ENCODE peak calls at places on chromosome 12, in seven cellular contexts. O is H9, I is IMR-90, B is mesendoderm, G is mesenchymal stem cell, J is H1, R is trophoblast cell. N is an unnamed sample.

GRCh38 chr12:68400231-68400829 is 68.2 kb upstream of the MDM1 start:
- DNase-seq in I (no peak), J (no peak), R (no peak), B (no peak), G (no peak), O (no peak), N (no peak)

GRCh38 chr12:102527256-102527720 is 46.9 kb upstream of the IGF1 start:
- DNase-seq in O (no peak), B (no peak), R (no peak), J (no peak), G (no peak), I (peak), N (no peak)

GRCh38 chr12:85156569-85156968 is 120.4 kb downstream of the LRRIQ1 start:
- DNase-seq in O (no peak), B (peak), R (no peak), J (no peak), G (no peak), I (no peak), N (no peak)

GRCh38 chr12:50806176-50806575 is 36.5 kb upstream of the TMPRSS12 start:
- DNase-seq in I (peak), O (no peak), B (no peak), R (peak), G (peak), J (no peak), N (no peak)

GRCh38 chr12:113940929-113941486 is 25.1 kb downstream of the RBM19 start:
- DNase-seq in I (no peak), J (no peak), R (no peak), O (no peak), G (no peak), B (no peak), N (no peak)

GRCh38 chr12:51001799-51002198 is 24.4 kb downstream of the SLC11A2 start:
- DNase-seq in J (no peak), I (no peak), G (no peak), O (no peak), R (no peak), B (peak), N (no peak)

GRCh38 chr12:7210642-7211151 is 21.2 kb downstream of the PEX5 start:
- DNase-seq in I (no peak), J (no peak), R (no peak), O (no peak), G (no peak), B (no peak), N (no peak)

GRCh38 chr12:29320295-29321090 is 60.5 kb downstream of the ERGIC2 start:
- DNase-seq in G (peak), I (peak), J (no peak), O (no peak), B (no peak), R (no peak), N (no peak)

GRCh38 chr12:108770269-108770829 is 39.0 kb upstream of the CORO1C start:
- DNase-seq in R (no peak), J (no peak), G (no peak), B (no peak), O (no peak), I (no peak), N (no peak)

GRCh38 chr12:131348226-131349010 is 362.5 kb upstream of the SFSWAP start:
- DNase-seq in O (no peak), R (peak), J (no peak), I (no peak), B (peak), G (no peak), N (no peak)

GRCh38 chr12:4441355-4442330 is 4.0 kb downstream of the FGF6 start:
- DNase-seq in O (peak), J (peak), B (peak), R (no peak), G (no peak), I (no peak), N (no peak)

GRCh38 chr12:754238-754816 is 1.9 kb downstream of the WNK1 start:
- DNase-seq in O (no peak), J (no peak), B (no peak), R (peak), G (peak), I (no peak), N (no peak)
- H3K4ac ChIP-seq in O (no peak), J (no peak), B (no peak), R (peak), G (no peak), I (peak), N (no peak)

GRCh38 chr12:48514728-48515127 is 10.7 kb upstream of the OR8S1 start:
- DNase-seq in O (no peak), I (no peak), G (no peak), J (no peak), R (no peak), B (no peak), N (no peak)
- H3K4ac ChIP-seq in O (no peak), I (no peak), G (no peak), J (no peak), R (no peak), B (no peak), N (no peak)

GRCh38 chr12:124663771-124664366 is 96.5 kb upstream of the NCOR2 start:
- DNase-seq in R (no peak), O (no peak), B (peak), J (no peak), I (no peak), G (peak), N (no peak)
- H3K4ac ChIP-seq in R (no peak), O (no peak), B (no peak), J (no peak), I (peak), G (no peak), N (no peak)

GRCh38 chr12:10358969-10359368 is 30.9 kb downstream of the KLRK1 start:
- DNase-seq in I (no peak), B (no peak), G (no peak), R (no peak), O (no peak), J (no peak), N (no peak)

GRCh38 chr12:10354502-10354901 is 35.3 kb downstream of the KLRK1 start:
- DNase-seq in G (peak), B (peak), O (peak), I (no peak), J (no peak), R (no peak), N (no peak)

GRCh38 chr12:10358131-10358530 is 31.7 kb downstream of the KLRK1 start:
- DNase-seq in I (no peak), R (no peak), O (no peak), B (no peak), J (no peak), G (no peak), N (no peak)

DNA sequence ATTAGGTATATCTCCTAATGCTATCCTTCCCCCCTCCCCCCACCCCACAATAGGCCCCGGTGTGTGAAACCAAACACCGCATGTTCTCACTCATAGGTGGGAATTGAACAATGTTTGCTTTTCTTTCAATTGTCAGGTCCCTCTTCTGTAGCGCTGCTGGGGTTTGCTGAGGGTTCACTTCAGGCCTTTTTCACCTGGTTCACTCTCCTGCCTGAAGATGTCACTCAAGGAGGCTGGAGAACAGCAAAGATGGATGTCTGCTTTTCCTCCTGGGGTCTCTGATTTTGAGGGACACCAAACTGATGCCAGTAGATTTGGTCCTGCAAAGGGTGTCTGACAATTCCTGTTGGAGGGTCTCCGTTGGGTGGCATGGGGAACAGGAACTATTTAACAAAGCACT is 35.8 kb downstream of the KLRK1 start:
- DNase-seq in I (no peak), O (no peak), G (no peak), J (no peak), B (peak), R (no peak), N (no peak)
- H3K4ac ChIP-seq in I (no peak), O (no peak), G (no peak), J (no peak), B (no peak), R (no peak), N (no peak)